ENCODE peak calls at places on chromosomes 2 and 18, in six cellular contexts. W is HCT116, C is K562, H is SK-N-SH, K is GM12878, R is HepG2. L is an unnamed sample.

GRCh38 chr2:96806468-96807126 is 9.5 kb upstream of the CNNM3 start:
- DNase-seq in W (no peak), C (no peak), H (no peak), K (peak), R (peak), L (no peak)

GRCh38 chr2:207504513-207505171 is 25.1 kb upstream of the CREB1 start:
- DNase-seq in W (no peak), C (no peak), H (no peak), K (no peak), R (no peak), L (no peak)

GRCh38 chr2:27653397-27653796 is 10.0 kb downstream of the SUPT7L start:
- DNase-seq in W (no peak), C (no peak), H (no peak), K (no peak), R (no peak), L (no peak)

GRCh38 chr2:13968811-13969210 is 663.7 kb upstream of the LRATD1 start:
- DNase-seq in W (no peak), C (no peak), H (no peak), K (no peak), R (no peak), L (no peak)

GRCh38 chr2:69060938-69061501 is 48.0 kb downstream of the ANTXR1 start:
- DNase-seq in W (no peak), C (no peak), H (no peak), K (no peak), R (no peak), L (no peak)

GRCh38 chr2:102001767-102002142 is 10.0 kb downstream of the IL1R2 start:
- DNase-seq in W (no peak), C (no peak), H (no peak), K (no peak), R (no peak), L (no peak)

GRCh38 chr2:43052204-43052943 is 174.0 kb downstream of the ZFP36L2 start:
- DNase-seq in W (no peak), C (peak), H (no peak), K (no peak), R (peak), L (no peak)

GRCh38 chr2:165240927-165241326 is 1.7 kb downstream of the SCN2A start:
- DNase-seq in W (no peak), C (no peak), H (no peak), K (no peak), R (no peak), L (no peak)

GRCh38 chr2:239017491-239018098 is 169.7 kb downstream of the TWIST2 start:
- DNase-seq in W (no peak), C (no peak), H (no peak), K (no peak), R (no peak), L (no peak)

DNA sequence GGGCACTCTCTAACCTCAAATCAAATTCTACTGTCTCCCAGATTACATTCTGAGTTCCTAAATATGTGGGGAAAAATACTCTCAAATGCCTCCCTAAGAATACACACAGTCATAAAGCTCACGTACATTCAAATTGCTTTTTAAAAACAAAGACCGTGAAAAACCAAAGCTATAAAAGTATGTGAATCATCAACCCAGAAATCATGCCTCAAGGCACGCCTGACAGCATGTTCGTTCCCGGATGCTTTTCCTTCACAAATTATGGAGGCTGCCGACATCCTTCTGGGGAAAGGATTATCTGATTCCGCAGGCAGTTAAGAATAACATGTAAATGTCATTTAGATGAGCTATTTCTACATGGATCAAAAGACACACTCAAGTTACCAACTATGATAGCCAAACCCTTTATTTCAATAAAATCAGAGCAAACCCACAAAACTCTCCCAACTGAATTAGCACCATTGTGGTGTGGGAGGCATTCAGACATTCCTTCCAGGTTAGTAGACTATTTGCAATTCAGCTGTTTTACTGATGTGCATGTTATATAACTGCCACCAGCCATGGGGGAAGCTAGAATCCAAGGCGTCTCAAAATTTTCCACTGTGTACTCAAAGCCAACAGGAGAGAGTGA is 398.2 kb upstream of the TRIB2 start:
- DNase-seq in W (no peak), C (no peak), H (no peak), K (no peak), R (no peak), L (peak)
- TF ChIP-seq SIN3A in W (no peak), C (no peak), H (no peak), K (no peak), R (no peak), L (no peak)

GRCh38 chr2:223264541-223265171 is 212.7 kb downstream of the KCNE4 start:
- DNase-seq in W (no peak), C (no peak), H (no peak), K (no peak), R (no peak), L (no peak)
- TF ChIP-seq REST in W (no peak), C (no peak), H (no peak), K (no peak), R (no peak), L (no peak)

DNA sequence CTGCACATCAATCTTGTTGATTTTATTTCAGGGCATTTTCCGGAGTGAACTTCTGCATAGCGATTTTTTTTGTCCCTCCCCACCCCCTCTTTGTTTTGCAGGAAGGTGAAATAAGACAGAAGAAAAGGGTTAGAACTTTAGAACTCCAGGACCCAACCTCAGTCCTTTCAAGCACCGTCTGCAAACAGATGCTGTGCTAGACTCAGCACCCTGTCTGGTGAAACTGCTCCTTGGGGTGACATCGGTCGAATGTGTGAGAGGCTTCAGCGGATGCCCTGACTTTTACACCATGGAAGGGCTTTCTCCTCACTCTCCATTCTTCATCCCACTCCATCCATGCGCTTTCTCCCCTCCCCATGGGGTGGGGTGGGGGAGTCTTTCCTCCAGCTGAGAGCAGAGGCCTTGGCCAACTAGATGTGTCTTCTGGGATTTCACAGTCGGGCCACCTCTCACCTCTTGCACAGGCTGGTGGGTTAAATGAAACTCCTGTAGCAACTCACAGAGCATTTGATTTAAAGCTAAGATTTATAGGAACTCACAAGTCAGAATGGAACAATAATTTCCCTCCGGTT is 43.3 kb upstream of the EDAR start:
- DNase-seq in W (no peak), C (no peak), H (no peak), K (no peak), R (no peak), L (no peak)
- H3K4me3 ChIP-seq in W (no peak), C (peak), H (no peak), K (peak), R (no peak), L (no peak)

GRCh38 chr18:22466608-22467390 is 49.1 kb upstream of the CTAGE1 start:
- DNase-seq in W (peak), C (no peak), H (no peak), K (no peak), R (peak), L (peak)
- TF ChIP-seq SIN3A in W (no peak), C (no peak), H (no peak), K (no peak), R (no peak), L (no peak)

DNA sequence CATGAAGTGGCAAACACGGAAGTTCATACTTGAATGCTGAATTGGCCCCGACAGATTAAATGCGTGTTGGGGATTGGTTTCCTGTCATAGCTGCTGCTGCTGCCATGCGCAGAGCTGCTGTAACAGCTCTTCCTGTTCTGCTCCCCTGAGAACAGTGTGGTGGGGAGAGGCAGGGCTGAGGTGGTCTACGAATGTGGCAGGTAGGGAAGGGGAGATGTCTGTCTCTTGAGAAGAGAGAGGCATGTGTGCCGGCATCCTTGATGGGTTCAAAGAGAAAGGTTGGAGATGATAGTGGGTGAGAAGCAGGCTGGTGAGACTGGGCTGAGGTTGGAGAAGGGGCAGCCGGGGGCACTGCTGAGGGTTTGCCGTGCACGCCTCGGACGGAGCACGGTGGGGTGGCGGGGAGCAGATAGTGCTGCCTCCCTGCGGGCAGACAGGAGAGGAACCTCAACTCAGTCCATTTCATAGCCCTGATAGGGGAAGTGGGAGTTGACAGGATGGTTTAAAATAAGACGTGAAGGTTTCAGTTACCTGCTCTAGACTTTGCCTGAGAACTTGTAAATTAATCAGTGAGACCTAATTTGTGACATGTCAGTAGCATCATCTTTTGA is 46.1 kb downstream of the TMEM185B start:
- DNase-seq in W (no peak), C (peak), H (no peak), K (peak), R (no peak), L (no peak)
- TF ChIP-seq REST in W (no peak), C (no peak), H (no peak), K (no peak), R (no peak), L (no peak)

DNA sequence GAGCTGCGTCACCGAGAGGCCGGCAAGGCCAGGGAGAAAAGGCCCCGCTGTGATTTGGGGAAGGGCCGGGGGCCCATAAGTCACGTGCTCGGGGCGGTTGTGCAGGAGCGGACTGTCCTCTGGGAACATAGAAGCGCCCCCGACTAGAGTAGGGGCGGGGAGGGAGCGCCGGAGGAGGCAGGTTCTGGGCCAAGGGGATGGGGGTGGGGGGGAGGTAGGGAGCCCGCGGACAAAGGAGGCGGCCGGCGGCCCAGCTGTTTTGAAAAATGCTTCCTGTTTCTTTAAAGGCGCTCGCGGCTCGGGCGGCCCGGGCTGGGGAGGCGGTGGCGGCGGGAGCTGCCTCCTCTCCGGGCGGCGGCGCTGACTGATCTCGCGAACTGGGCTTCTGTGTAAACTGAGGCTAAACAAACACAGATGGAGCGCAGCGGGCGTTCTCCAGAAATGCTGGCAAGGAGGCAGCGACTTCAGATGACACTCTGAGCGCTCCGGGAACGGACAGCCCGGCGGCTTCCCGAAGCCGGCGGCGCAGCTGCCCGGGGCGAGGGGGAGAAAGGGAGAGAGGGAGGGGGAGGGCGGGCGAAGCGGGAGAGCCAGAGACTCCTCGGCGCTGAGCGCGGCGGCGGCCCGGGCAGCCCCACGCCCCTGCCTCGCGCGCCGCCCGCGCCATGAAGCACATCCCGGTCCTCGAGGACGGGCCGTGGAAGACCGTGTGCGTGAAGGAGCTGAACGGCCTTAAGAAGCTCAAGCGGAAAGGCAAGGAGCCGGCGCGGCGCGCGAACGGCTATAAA is at the start of gene ATOH8:
- DNase-seq in W (no peak), C (peak), H (peak), K (no peak), R (peak), L (no peak)
- H3K4me3 ChIP-seq in W (peak), C (peak), H (peak), K (peak), R (peak), L (peak)

GRCh38 chr2:177232098-177232704 is 19.6 kb downstream of the HNRNPA3 start:
- DNase-seq in W (no peak), C (no peak), H (no peak), K (no peak), R (no peak), L (no peak)

GRCh38 chr2:177234267-177234666 is 21.7 kb downstream of the HNRNPA3 start:
- DNase-seq in W (no peak), C (no peak), H (no peak), K (no peak), R (no peak), L (no peak)

GRCh38 chr2:177229448-177230242 is 17.1 kb downstream of the HNRNPA3 start:
- DNase-seq in W (no peak), C (no peak), H (no peak), K (no peak), R (no peak), L (no peak)

GRCh38 chr2:177235855-177236437 is 23.4 kb downstream of the HNRNPA3 start:
- DNase-seq in W (no peak), C (no peak), H (no peak), K (no peak), R (no peak), L (no peak)

DNA sequence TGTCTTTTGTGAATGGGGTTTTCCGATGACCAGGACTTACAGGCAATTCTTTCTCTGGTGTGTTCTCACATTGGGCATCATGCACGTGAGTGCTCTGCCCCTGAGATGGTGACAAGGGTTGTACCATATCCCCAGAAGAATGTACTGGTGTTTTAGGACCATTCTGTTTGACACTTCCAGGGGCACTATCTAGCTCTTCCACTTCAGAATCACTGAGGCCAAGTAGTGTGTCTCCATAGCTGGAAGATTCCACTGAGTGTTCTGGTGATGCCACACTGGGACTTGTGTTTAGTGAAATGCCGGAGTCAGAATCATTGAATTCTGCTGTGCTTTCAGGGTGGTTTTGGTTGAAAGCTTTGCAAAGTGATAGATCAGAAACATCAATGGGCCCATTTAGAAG is 18.7 kb downstream of the HNRNPA3 start:
- DNase-seq in W (no peak), C (no peak), H (no peak), K (no peak), R (no peak), L (no peak)
- TF ChIP-seq SIN3A in W (no peak), C (no peak), H (no peak), K (no peak), R (no peak), L (no peak)

DNA sequence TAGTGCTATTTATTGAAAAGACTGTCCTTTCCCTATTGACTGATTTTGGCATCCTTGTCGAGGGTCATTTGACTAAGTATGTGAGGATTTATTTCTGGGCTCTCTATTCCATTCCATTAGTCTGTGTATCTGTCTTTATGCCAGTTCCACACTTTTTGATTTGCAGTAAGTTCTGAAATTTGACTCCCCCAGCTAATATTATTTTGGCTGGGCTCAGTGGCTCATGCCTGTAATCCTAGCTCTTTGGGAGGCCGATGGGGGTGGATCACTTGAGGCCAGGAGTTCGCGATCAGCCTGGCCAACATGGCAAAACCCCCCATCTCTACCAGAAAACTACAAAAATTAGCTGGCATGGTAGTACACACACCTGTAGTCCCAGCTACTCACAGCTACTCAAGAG is 46.8 kb upstream of the GAREM2 start:
- DNase-seq in W (no peak), C (no peak), H (no peak), K (no peak), R (no peak), L (no peak)
- TF ChIP-seq REST in W (no peak), C (no peak), H (no peak), K (no peak), R (no peak), L (no peak)